ENCODE peak calls at places on chromosome 1, in nine cellular contexts. One of them, this sample, is unnamed.

GRCh38 chr1:162502928-162503327 is 5.3 kb downstream of the UHMK1 start:
- DNase-seq in brain pericyte: no peak
- DNase-seq in HT1080: no peak
- DNase-seq in neuronal stem cell: no peak
- DNase-seq in GDM1: no peak
- DNase-seq in activated naive CD4-positive, alpha-beta T cell: no peak
- DNase-seq in stimulated activated CD8-positive, alpha-beta memory T cell treated with anti-CD3 and anti-CD28 coated beads, Interleukin-15, amount 100 ng/mL, for 4 hours: no peak
- DNase-seq in NCI-H1417 treated with DMSO at 0.1 percent for 48 hours: no peak
- DNase-seq in DMS153: no peak
- DNase-seq in this sample: no peak

GRCh38 chr1:217079579-217079978 is 356.4 kb upstream of the ESRRG start:
- DNase-seq in brain pericyte: no peak
- DNase-seq in HT1080: no peak
- DNase-seq in neuronal stem cell: no peak
- DNase-seq in GDM1: no peak
- DNase-seq in activated naive CD4-positive, alpha-beta T cell: no peak
- DNase-seq in stimulated activated CD8-positive, alpha-beta memory T cell treated with anti-CD3 and anti-CD28 coated beads, Interleukin-15, amount 100 ng/mL, for 4 hours: no peak
- DNase-seq in NCI-H1417 treated with DMSO at 0.1 percent for 48 hours: no peak
- DNase-seq in DMS153: no peak
- DNase-seq in this sample: no peak

GRCh38 chr1:30665621-30666020 is 57.8 kb downstream of the MATN1 start:
- DNase-seq in brain pericyte: no peak
- DNase-seq in HT1080: no peak
- DNase-seq in neuronal stem cell: no peak
- DNase-seq in GDM1: no peak
- DNase-seq in activated naive CD4-positive, alpha-beta T cell: no peak
- DNase-seq in stimulated activated CD8-positive, alpha-beta memory T cell treated with anti-CD3 and anti-CD28 coated beads, Interleukin-15, amount 100 ng/mL, for 4 hours: no peak
- DNase-seq in NCI-H1417 treated with DMSO at 0.1 percent for 48 hours: no peak
- DNase-seq in DMS153: no peak
- DNase-seq in this sample: no peak

GRCh38 chr1:63698001-63698838 is 75.6 kb upstream of the ROR1 start:
- DNase-seq in brain pericyte: no peak
- DNase-seq in HT1080: peak; percentile 49
- DNase-seq in neuronal stem cell: no peak
- DNase-seq in GDM1: no peak
- DNase-seq in activated naive CD4-positive, alpha-beta T cell: no peak
- DNase-seq in stimulated activated CD8-positive, alpha-beta memory T cell treated with anti-CD3 and anti-CD28 coated beads, Interleukin-15, amount 100 ng/mL, for 4 hours: no peak
- DNase-seq in NCI-H1417 treated with DMSO at 0.1 percent for 48 hours: no peak
- DNase-seq in DMS153: no peak
- DNase-seq in this sample: peak; percentile 61

GRCh38 chr1:90027281-90027680 is 32.4 kb downstream of the ZNF326 start:
- DNase-seq in brain pericyte: no peak
- DNase-seq in HT1080: no peak
- DNase-seq in neuronal stem cell: no peak
- DNase-seq in GDM1: no peak
- DNase-seq in activated naive CD4-positive, alpha-beta T cell: no peak
- DNase-seq in stimulated activated CD8-positive, alpha-beta memory T cell treated with anti-CD3 and anti-CD28 coated beads, Interleukin-15, amount 100 ng/mL, for 4 hours: no peak
- DNase-seq in NCI-H1417 treated with DMSO at 0.1 percent for 48 hours: no peak
- DNase-seq in DMS153: no peak
- DNase-seq in this sample: no peak

GRCh38 chr1:175602186-175602585 is 141.2 kb downstream of the TNR start:
- DNase-seq in brain pericyte: no peak
- DNase-seq in HT1080: no peak
- DNase-seq in neuronal stem cell: no peak
- DNase-seq in GDM1: no peak
- DNase-seq in activated naive CD4-positive, alpha-beta T cell: no peak
- DNase-seq in stimulated activated CD8-positive, alpha-beta memory T cell treated with anti-CD3 and anti-CD28 coated beads, Interleukin-15, amount 100 ng/mL, for 4 hours: no peak
- DNase-seq in NCI-H1417 treated with DMSO at 0.1 percent for 48 hours: no peak
- DNase-seq in DMS153: no peak
- DNase-seq in this sample: no peak

GRCh38 chr1:10459185-10459584 is 9.4 kb downstream of the CORT start:
- DNase-seq in brain pericyte: no peak
- DNase-seq in HT1080: peak; percentile 75
- DNase-seq in neuronal stem cell: no peak
- DNase-seq in GDM1: no peak
- DNase-seq in activated naive CD4-positive, alpha-beta T cell: no peak
- DNase-seq in stimulated activated CD8-positive, alpha-beta memory T cell treated with anti-CD3 and anti-CD28 coated beads, Interleukin-15, amount 100 ng/mL, for 4 hours: no peak
- DNase-seq in NCI-H1417 treated with DMSO at 0.1 percent for 48 hours: no peak
- DNase-seq in DMS153: no peak
- DNase-seq in this sample: peak; percentile 58

GRCh38 chr1:234600418-234601216 is 9.4 kb downstream of the IRF2BP2 start:
- DNase-seq in brain pericyte: no peak
- DNase-seq in HT1080: no peak
- DNase-seq in neuronal stem cell: no peak
- DNase-seq in GDM1: no peak
- DNase-seq in activated naive CD4-positive, alpha-beta T cell: no peak
- DNase-seq in stimulated activated CD8-positive, alpha-beta memory T cell treated with anti-CD3 and anti-CD28 coated beads, Interleukin-15, amount 100 ng/mL, for 4 hours: no peak
- DNase-seq in NCI-H1417 treated with DMSO at 0.1 percent for 48 hours: no peak
- DNase-seq in DMS153: no peak
- DNase-seq in this sample: no peak

GRCh38 chr1:10803971-10804820 is 7.8 kb upstream of the CASZ1 start:
- DNase-seq in brain pericyte: no peak
- DNase-seq in HT1080: no peak
- DNase-seq in neuronal stem cell: no peak
- DNase-seq in GDM1: no peak
- DNase-seq in activated naive CD4-positive, alpha-beta T cell: no peak
- DNase-seq in stimulated activated CD8-positive, alpha-beta memory T cell treated with anti-CD3 and anti-CD28 coated beads, Interleukin-15, amount 100 ng/mL, for 4 hours: no peak
- DNase-seq in NCI-H1417 treated with DMSO at 0.1 percent for 48 hours: no peak
- DNase-seq in DMS153: peak; percentile 87
- DNase-seq in this sample: peak; percentile 38

GRCh38 chr1:84089470-84090261 is 54.4 kb upstream of the PRKACB start:
- DNase-seq in brain pericyte: no peak
- DNase-seq in HT1080: peak; percentile 88
- DNase-seq in neuronal stem cell: no peak
- DNase-seq in GDM1: no peak
- DNase-seq in activated naive CD4-positive, alpha-beta T cell: no peak
- DNase-seq in stimulated activated CD8-positive, alpha-beta memory T cell treated with anti-CD3 and anti-CD28 coated beads, Interleukin-15, amount 100 ng/mL, for 4 hours: no peak
- DNase-seq in NCI-H1417 treated with DMSO at 0.1 percent for 48 hours: no peak
- DNase-seq in DMS153: no peak
- DNase-seq in this sample: peak; percentile 60

This sample was measured in Daoy.